ENCODE peak calls at places on chromosomes 3 and 15, in nine cellular contexts. Z, P, R, F, J, V, N, U and H are unnamed samples. For H3K36me3, the result is how much of the 10 kb centered on the place peaks cover.

GRCh38 chr3:119660474-119661150 is at the start of gene POPDC2:
- DNase-seq in Z (peak), P (no peak), R (no peak), F (no peak), J (no peak), V (peak), N (no peak), U (no peak), H (no peak)

GRCh38 chr3:188948658-188949400 is 222.9 kb upstream of the TPRG1 start:
- DNase-seq in Z (no peak), P (peak), R (peak), F (no peak), J (peak), V (no peak), N (peak), U (no peak), H (no peak)

GRCh38 chr3:31980530-31981205 is 394 bp downstream of the OSBPL10 start:
- DNase-seq in Z (peak), P (no peak), R (peak), F (peak), J (peak), V (peak), N (peak), U (peak), H (peak)

GRCh38 chr3:151686257-151686656 is 47.5 kb upstream of the AADACL2 start:
- DNase-seq in Z (no peak), P (no peak), R (no peak), F (no peak), J (no peak), V (no peak), N (no peak), U (no peak), H (no peak)

GRCh38 chr15:82959423-82959822 is 6.9 kb upstream of the HOMER2 start:
- DNase-seq in Z (no peak), P (no peak), R (no peak), F (no peak), J (no peak), V (no peak), N (no peak), U (no peak), H (no peak)

GRCh38 chr15:50884583-50884982 is 23.9 kb upstream of the AP4E1 start:
- DNase-seq in Z (no peak), P (peak), R (peak), F (no peak), J (no peak), V (no peak), N (no peak), U (no peak), H (no peak)

GRCh38 chr15:59366368-59367021 is 6.2 kb downstream of the MYO1E start:
- DNase-seq in Z (no peak), P (no peak), R (no peak), F (no peak), J (no peak), V (no peak), N (peak), U (no peak), H (no peak)

GRCh38 chr15:37880009-37880834 is 54.2 kb upstream of the TMCO5A start:
- DNase-seq in Z (no peak), P (peak), R (peak), F (peak), J (no peak), V (no peak), N (no peak), U (peak), H (peak)

GRCh38 chr15:64596701-64597468 is 136.5 kb downstream of the ZNF609 start:
- DNase-seq in Z (no peak), P (peak), R (no peak), F (no peak), J (peak), V (no peak), N (no peak), U (peak), H (peak)

GRCh38 chr3:194259982-194260856 is 90.9 kb downstream of the CPN2 start:
- DNase-seq in Z (peak), P (no peak), R (no peak), F (no peak), J (no peak), V (no peak), N (no peak), U (no peak), H (no peak)

GRCh38 chr3:56467108-56467507 is 1.2 kb downstream of the ERC2 start:
- DNase-seq in Z (peak), P (peak), R (peak), F (no peak), J (peak), V (peak), N (peak), U (peak), H (peak)

GRCh38 chr3:197733042-197733441 is 3.7 kb downstream of the RUBCN start:
- DNase-seq in Z (no peak), P (no peak), R (no peak), F (no peak), J (no peak), V (no peak), N (no peak), U (no peak), H (no peak)

GRCh38 chr3:40780801-40781406 is 256.1 kb downstream of the ZNF621 start:
- DNase-seq in Z (peak), P (peak), R (peak), F (no peak), J (no peak), V (no peak), N (no peak), U (no peak), H (no peak)

GRCh38 chr3:53116956-53117355 is 13.3 kb downstream of the RFT1 start:
- DNase-seq in Z (no peak), P (no peak), R (no peak), F (no peak), J (no peak), V (no peak), N (no peak), U (no peak), H (no peak)

GRCh38 chr3:71056327-71056726 is 527.2 kb downstream of the FOXP1 start:
- DNase-seq in Z (no peak), P (no peak), R (no peak), F (no peak), J (no peak), V (no peak), N (no peak), U (no peak), H (no peak)

GRCh38 chr15:56468271-56468912 is 3.5 kb upstream of the MNS1 start:
- DNase-seq in Z (no peak), P (no peak), R (no peak), F (peak), J (no peak), V (no peak), N (no peak), U (no peak), H (peak)

GRCh38 chr3:122560680-122561079 is 3.4 kb downstream of the PARP9 start:
- DNase-seq in Z (no peak), P (peak), R (peak), F (peak), J (peak), V (peak), N (peak), U (peak), H (peak)

GRCh38 chr3:161253711-161254110 is 32.6 kb downstream of the NMD3 start:
- DNase-seq in Z (no peak), P (no peak), R (no peak), F (no peak), J (no peak), V (no peak), N (no peak), U (no peak), H (no peak)

GRCh38 chr15:74380361-74381189 is 13.1 kb upstream of the CYP11A1 start:
- DNase-seq in Z (no peak), P (no peak), R (no peak), F (no peak), J (no peak), V (no peak), N (no peak), U (no peak), H (no peak)

GRCh38 chr15:101050647-101051290 is 131.6 kb downstream of the LRRK1 start:
- DNase-seq in Z (no peak), P (no peak), R (no peak), F (no peak), J (no peak), V (peak), N (peak), U (no peak), H (no peak)

GRCh38 chr15:77507151-77507847 is 86.6 kb downstream of the HMG20A start:
- DNase-seq in Z (peak), P (no peak), R (peak), F (no peak), J (no peak), V (no peak), N (peak), U (no peak), H (no peak)

GRCh38 chr3:33717616-33717865 is 513 bp downstream of the CLASP2 start:
- DNase-seq in Z (peak), P (peak), R (no peak), F (no peak), J (peak), V (peak), N (peak), U (peak), H (no peak)

GRCh38 chr15:91782221-91782620 is 71.3 kb upstream of the SLCO3A1 start:
- DNase-seq in Z (no peak), P (no peak), R (no peak), F (no peak), J (no peak), V (no peak), N (no peak), U (no peak), H (no peak)

GRCh38 chr3:19937459-19938362 is 3.7 kb upstream of the EFHB start:
- DNase-seq in Z (no peak), P (peak), R (no peak), F (no peak), J (no peak), V (no peak), N (no peak), U (no peak), H (no peak)

GRCh38 chr3:52671676-52672075 is 14.0 kb downstream of the PBRM1 start:
- DNase-seq in Z (no peak), P (no peak), R (no peak), F (no peak), J (no peak), V (no peak), N (no peak), U (no peak), H (no peak)

GRCh38 chr15:101614001-101614585 is 38.1 kb downstream of the TM2D3 start:
- DNase-seq in Z (no peak), P (no peak), R (peak), F (no peak), J (no peak), V (peak), N (no peak), U (no peak), H (no peak)

GRCh38 chr3:195048059-195048905 is 222.7 kb downstream of the XXYLT1 start:
- DNase-seq in Z (no peak), P (no peak), R (no peak), F (no peak), J (no peak), V (no peak), N (no peak), U (no peak), H (no peak)

GRCh38 chr3:141231923-141232861 is 567 bp downstream of the PXYLP1 start:
- DNase-seq in Z (peak), P (no peak), R (peak), F (no peak), J (peak), V (peak), N (peak), U (peak), H (peak)

GRCh38 chr3:22922317-22922716 is 280.8 kb upstream of the UBE2E2 start:
- DNase-seq in Z (no peak), P (no peak), R (no peak), F (peak), J (no peak), V (peak), N (no peak), U (peak), H (no peak)

GRCh38 chr15:81948751-81949150 is 97.1 kb downstream of the MEX3B start:
- DNase-seq in Z (no peak), P (peak), R (no peak), F (peak), J (no peak), V (no peak), N (no peak), U (no peak), H (peak)

GRCh38 chr15:69410290-69410874 is 3.8 kb upstream of the KIF23 start:
- DNase-seq in Z (peak), P (no peak), R (peak), F (peak), J (no peak), V (peak), N (no peak), U (peak), H (peak)

GRCh38 chr3:12303998-12304397 is 15.1 kb downstream of the PPARG start:
- DNase-seq in Z (no peak), P (no peak), R (no peak), F (no peak), J (no peak), V (no peak), N (no peak), U (no peak), H (no peak)

GRCh38 chr3:177810162-177810623 is 612.9 kb upstream of the TBL1XR1 start:
- DNase-seq in Z (no peak), P (peak), R (no peak), F (no peak), J (no peak), V (no peak), N (no peak), U (no peak), H (no peak)

GRCh38 chr15:70867911-70868467 is 14.0 kb upstream of the LARP6 start:
- DNase-seq in Z (peak), P (no peak), R (no peak), F (no peak), J (no peak), V (peak), N (no peak), U (no peak), H (no peak)

GRCh38 chr3:147712357-147712756 is 303.2 kb downstream of the ZIC1 start:
- DNase-seq in Z (peak), P (no peak), R (no peak), F (no peak), J (no peak), V (no peak), N (no peak), U (no peak), H (no peak)

GRCh38 chr3:47244531-47245100 is 38.0 kb downstream of the KIF9 start:
- DNase-seq in Z (no peak), P (no peak), R (no peak), F (no peak), J (no peak), V (no peak), N (no peak), U (no peak), H (no peak)

GRCh38 chr3:44712455-44713075 is at the start of gene ZNF502:
- DNase-seq in Z (peak), P (peak), R (peak), F (no peak), J (peak), V (peak), N (peak), U (peak), H (peak)

GRCh38 chr3:189324538-189325138 is 152.9 kb downstream of the TPRG1 start:
- DNase-seq in Z (no peak), P (peak), R (peak), F (peak), J (no peak), V (no peak), N (peak), U (no peak), H (peak)

GRCh38 chr3:59248976-59249375 is 199.2 kb upstream of the CFAP20DC start:
- DNase-seq in Z (no peak), P (no peak), R (no peak), F (no peak), J (no peak), V (no peak), N (no peak), U (peak), H (no peak)

DNA sequence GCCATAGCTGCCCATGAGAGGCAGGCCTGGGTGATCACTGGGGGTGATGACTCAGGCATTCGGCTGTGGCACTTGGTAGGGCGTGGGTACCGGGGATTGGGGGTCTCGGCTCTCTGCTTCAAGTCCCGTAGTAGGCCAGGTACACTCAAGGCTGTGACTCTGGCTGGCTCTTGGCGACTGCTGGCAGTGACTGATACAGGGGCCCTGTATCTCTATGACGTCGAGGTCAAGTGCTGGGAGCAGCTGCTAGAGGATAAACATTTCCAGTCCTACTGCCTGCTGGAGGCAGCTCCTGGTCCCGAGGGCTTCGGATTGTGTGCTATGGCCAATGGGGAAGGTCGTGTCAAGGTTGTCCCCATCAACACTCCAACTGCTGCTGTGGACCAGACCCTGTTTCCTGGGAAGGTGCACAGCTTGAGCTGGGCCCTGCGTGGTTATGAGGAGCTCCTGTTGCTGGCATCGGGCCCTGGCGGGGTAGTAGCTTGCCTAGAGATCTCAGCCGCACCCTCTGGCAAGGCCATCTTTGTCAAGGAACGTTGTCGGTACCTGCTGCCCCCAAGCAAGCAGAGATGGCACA is 5.3 kb downstream of the WDR6 start:
- DNase-seq in Z (peak), P (no peak), R (no peak), F (no peak), J (no peak), V (no peak), N (no peak), U (no peak), H (no peak)
- H3K36me3 ChIP-seq in Z (under half), P (under half), R (under half), F (half or more), J (under half), V (under half), N (under half), U (under half), H (under half)

GRCh38 chr15:48109212-48109611 is 11.6 kb upstream of the SLC24A5 start:
- DNase-seq in Z (no peak), P (no peak), R (no peak), F (no peak), J (no peak), V (no peak), N (no peak), U (no peak), H (no peak)
- H3K36me3 ChIP-seq in Z (under half), P (under half), R (under half), F (under half), J (under half), V (under half), N (under half), U (under half), H (under half)

GRCh38 chr3:45712434-45713110 is 23.4 kb downstream of the SACM1L start:
- DNase-seq in Z (no peak), P (no peak), R (no peak), F (no peak), J (no peak), V (no peak), N (no peak), U (no peak), H (no peak)
- H3K36me3 ChIP-seq in Z (under half), P (under half), R (under half), F (half or more), J (under half), V (under half), N (under half), U (under half), H (under half)

DNA sequence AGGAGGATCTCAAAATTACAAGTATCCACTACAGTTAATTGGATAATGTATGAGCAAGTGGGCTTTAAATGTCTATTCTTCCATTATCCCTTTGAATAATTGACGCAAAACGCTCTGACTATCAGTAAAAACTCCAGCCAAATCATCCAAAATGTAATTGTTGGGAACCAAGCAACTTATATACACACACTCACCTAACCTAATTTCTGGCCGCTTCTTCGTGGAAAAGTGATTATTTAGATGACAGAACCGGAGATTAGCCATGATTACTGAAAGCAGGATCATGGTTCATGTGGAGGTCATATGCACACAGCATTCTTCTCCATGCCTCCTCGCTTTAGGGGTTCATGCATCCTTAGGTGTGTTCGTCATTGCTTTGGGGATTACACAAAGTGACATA is 992.4 kb downstream of the NAALADL2 start:
- DNase-seq in Z (no peak), P (no peak), R (no peak), F (no peak), J (no peak), V (peak), N (no peak), U (no peak), H (no peak)
- H3K36me3 ChIP-seq in Z (under half), P (under half), R (under half), F (under half), J (under half), V (under half), N (under half), U (under half), H (under half)

GRCh38 chr15:40028853-40029252 is 10.1 kb downstream of the SRP14 start:
- DNase-seq in Z (no peak), P (no peak), R (no peak), F (no peak), J (no peak), V (no peak), N (no peak), U (no peak), H (no peak)
- H3K36me3 ChIP-seq in Z (half or more), P (half or more), R (under half), F (under half), J (under half), V (half or more), N (under half), U (under half), H (under half)

GRCh38 chr3:10238330-10238995 is 9.8 kb upstream of the TATDN2 start:
- DNase-seq in Z (no peak), P (no peak), R (no peak), F (no peak), J (no peak), V (no peak), N (no peak), U (no peak), H (no peak)

GRCh38 chr3:10244004-10244403 is 4.3 kb upstream of the TATDN2 start:
- DNase-seq in Z (no peak), P (no peak), R (no peak), F (no peak), J (no peak), V (no peak), N (no peak), U (no peak), H (no peak)

GRCh38 chr3:10240799-10241198 is 7.5 kb upstream of the TATDN2 start:
- DNase-seq in Z (no peak), P (no peak), R (no peak), F (no peak), J (no peak), V (no peak), N (no peak), U (no peak), H (no peak)

GRCh38 chr3:10245313-10245712 is 2.9 kb upstream of the TATDN2 start:
- DNase-seq in Z (no peak), P (no peak), R (no peak), F (no peak), J (no peak), V (no peak), N (no peak), U (no peak), H (no peak)

GRCh38 chr3:10242182-10243065 is 5.8 kb upstream of the TATDN2 start:
- DNase-seq in Z (no peak), P (peak), R (no peak), F (peak), J (no peak), V (no peak), N (peak), U (no peak), H (no peak)
- H3K36me3 ChIP-seq in Z (under half), P (under half), R (under half), F (under half), J (under half), V (under half), N (under half), U (under half), H (under half)

GRCh38 chr15:24696201-24696600 is 20.6 kb downstream of the NPAP1 start:
- DNase-seq in Z (no peak), P (no peak), R (no peak), F (no peak), J (no peak), V (no peak), N (no peak), U (no peak), H (no peak)
- H3K36me3 ChIP-seq in Z (under half), P (under half), R (under half), F (under half), J (under half), V (under half), N (under half), U (under half), H (under half)